ENCODE peak calls at places on chromosomes 6 and 20, in four cellular contexts. H is HepG2, P is HCT116, Z is Panc1. S is an unnamed sample.
A peak's percentile ranks its signal among the peaks of the same experiment; 100 is the strongest.

GRCh38 chr20:37393196-37393862 is 47.4 kb downstream of the SRC start:
- DNase-seq in H (no peak), P (no peak), Z (no peak), S (no peak)

GRCh38 chr6:169141706-169142705 is 111.6 kb downstream of the THBS2 start:
- DNase-seq in H (no peak), P (no peak), Z (no peak), S (no peak)

GRCh38 chr20:8969062-8969694 is 99.7 kb upstream of the PLCB4 start:
- DNase-seq in H (no peak), P (no peak), Z (no peak), S (no peak)

GRCh38 chr6:63527658-63528514 is 44.4 kb upstream of the LOC128125822 start:
- DNase-seq in H (peak; percentile 99), P (peak; percentile 94), Z (peak; percentile 87), S (no peak)

GRCh38 chr6:47265971-47266370 is 43.7 kb downstream of the TNFRSF21 start:
- DNase-seq in H (no peak), P (no peak), Z (no peak), S (no peak)

GRCh38 chr6:7413151-7413823 is 23.7 kb downstream of the RIOK1 start:
- DNase-seq in H (no peak), P (no peak), Z (no peak), S (no peak)

GRCh38 chr20:44431118-44431501 is 44.6 kb upstream of the TTPAL start:
- DNase-seq in H (no peak), P (no peak), Z (no peak), S (no peak)

GRCh38 chr6:18226451-18226850 is 37.9 kb downstream of the DEK start:
- DNase-seq in H (no peak), P (no peak), Z (no peak), S (no peak)

GRCh38 chr20:54105653-54106052 is 35.3 kb upstream of the BCAS1 start:
- DNase-seq in H (no peak), P (no peak), Z (no peak), S (no peak)

GRCh38 chr6:56652231-56652630 is 9.5 kb upstream of the DST start:
- DNase-seq in H (peak; percentile 71), P (no peak), Z (no peak), S (no peak)

GRCh38 chr6:110250838-110251237 is 70.6 kb downstream of the CDC40 start:
- DNase-seq in H (peak; percentile 19), P (no peak), Z (no peak), S (peak; percentile 32)

GRCh38 chr20:4256886-4257285 is 241.5 kb upstream of the RNF24 start:
- DNase-seq in H (no peak), P (no peak), Z (no peak), S (no peak)

GRCh38 chr6:43840490-43841218 is 70.6 kb downstream of the VEGFA start:
- DNase-seq in H (no peak), P (no peak), Z (no peak), S (no peak)

GRCh38 chr6:75748743-75749538 is at the start of gene MYO6:
- DNase-seq in H (peak; percentile 26), P (no peak), Z (no peak), S (peak; percentile 73)

GRCh38 chr6:75166236-75166635 is 39.6 kb downstream of the COL12A1 start:
- DNase-seq in H (no peak), P (no peak), Z (no peak), S (no peak)

GRCh38 chr20:19777311-19777710 is 19.3 kb downstream of the RIN2 start:
- DNase-seq in H (no peak), P (no peak), Z (no peak), S (no peak)

GRCh38 chr20:19773471-19773870 is 15.4 kb downstream of the RIN2 start:
- DNase-seq in H (no peak), P (no peak), Z (no peak), S (no peak)

GRCh38 chr20:19774086-19774933 is 16.3 kb downstream of the RIN2 start:
- DNase-seq in H (peak; percentile 72), P (no peak), Z (no peak), S (no peak)

GRCh38 chr20:19777981-19778380 is 19.9 kb downstream of the RIN2 start:
- DNase-seq in H (no peak), P (no peak), Z (no peak), S (no peak)

GRCh38 chr20:19775353-19776201 is 17.5 kb downstream of the RIN2 start:
- DNase-seq in H (no peak), P (no peak), Z (no peak), S (no peak)
- TF ChIP-seq TCF7L2 in H (no peak), P (no peak), Z (no peak), S (no peak)

GRCh38 chr20:60728705-60729104 is 523.4 kb upstream of the CDH4 start:
- DNase-seq in H (no peak), P (no peak), Z (no peak), S (no peak)
- TF ChIP-seq TCF7L2 in H (no peak), P (no peak), Z (no peak), S (no peak)

GRCh38 chr6:79612457-79612856 is 18.7 kb upstream of the SH3BGRL2 start:
- DNase-seq in H (no peak), P (no peak), Z (no peak), S (no peak)

GRCh38 chr6:79614326-79615285 is 16.5 kb upstream of the SH3BGRL2 start:
- DNase-seq in H (no peak), P (no peak), Z (no peak), S (peak; percentile 49)

GRCh38 chr6:79610301-79611009 is 20.7 kb upstream of the SH3BGRL2 start:
- DNase-seq in H (no peak), P (no peak), Z (no peak), S (peak; percentile 21)

GRCh38 chr6:79612918-79613317 is 18.2 kb upstream of the SH3BGRL2 start:
- DNase-seq in H (no peak), P (no peak), Z (no peak), S (no peak)

DNA sequence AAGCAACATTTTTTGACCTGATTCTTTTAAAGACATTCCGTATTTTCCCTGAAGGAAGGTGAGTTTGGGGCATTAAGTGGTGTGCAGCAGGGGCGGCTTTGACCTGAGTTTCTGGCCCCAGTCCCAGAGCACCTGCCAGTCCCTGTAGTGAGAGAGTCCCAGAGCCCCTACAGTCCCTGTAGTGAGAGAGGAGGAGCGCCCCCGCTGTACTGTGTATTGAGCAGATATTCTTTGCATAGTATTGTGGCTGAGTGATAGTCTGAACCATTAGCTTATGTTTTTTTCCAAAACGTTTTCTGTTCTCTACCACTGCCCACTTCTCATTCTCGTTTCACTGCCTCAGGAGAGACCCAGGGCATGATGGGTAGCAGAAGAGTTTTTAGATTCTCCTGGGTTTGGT is 17.2 kb upstream of the SH3BGRL2 start:
- DNase-seq in H (no peak), P (no peak), Z (no peak), S (no peak)
- TF ChIP-seq TCF7L2 in H (no peak), P (no peak), Z (no peak), S (no peak)

DNA sequence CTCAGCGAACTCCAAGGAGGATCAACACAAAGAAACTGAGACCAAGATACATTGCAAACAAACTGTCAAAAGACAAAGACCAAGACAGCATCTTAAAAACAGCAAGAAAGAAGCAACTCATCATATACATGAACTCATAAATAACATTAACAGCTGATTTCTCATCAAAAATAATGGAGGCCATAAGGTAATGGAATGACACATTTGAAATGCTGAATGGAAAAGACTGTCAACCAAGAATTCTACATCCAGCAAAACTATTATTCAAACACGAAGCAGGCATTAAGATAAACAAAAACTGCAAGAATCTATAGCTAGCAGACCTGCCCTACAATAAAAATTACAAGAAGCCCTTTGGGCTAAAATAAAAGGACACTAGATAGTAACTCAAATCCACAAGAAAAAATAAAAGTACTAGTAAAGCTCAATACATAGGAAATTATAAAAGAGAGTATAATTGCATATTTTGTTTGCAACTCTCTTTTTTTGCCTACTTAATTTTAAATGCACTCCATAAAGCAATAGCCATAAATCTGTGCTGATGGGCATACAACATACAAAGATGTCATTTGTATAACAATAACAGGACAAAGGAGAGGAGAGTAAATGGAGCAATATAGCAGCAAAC is 37.9 kb upstream of the FOXF2 start:
- DNase-seq in H (no peak), P (no peak), Z (no peak), S (no peak)
- TF ChIP-seq TCF7L2 in H (no peak), P (no peak), Z (no peak), S (no peak)

DNA sequence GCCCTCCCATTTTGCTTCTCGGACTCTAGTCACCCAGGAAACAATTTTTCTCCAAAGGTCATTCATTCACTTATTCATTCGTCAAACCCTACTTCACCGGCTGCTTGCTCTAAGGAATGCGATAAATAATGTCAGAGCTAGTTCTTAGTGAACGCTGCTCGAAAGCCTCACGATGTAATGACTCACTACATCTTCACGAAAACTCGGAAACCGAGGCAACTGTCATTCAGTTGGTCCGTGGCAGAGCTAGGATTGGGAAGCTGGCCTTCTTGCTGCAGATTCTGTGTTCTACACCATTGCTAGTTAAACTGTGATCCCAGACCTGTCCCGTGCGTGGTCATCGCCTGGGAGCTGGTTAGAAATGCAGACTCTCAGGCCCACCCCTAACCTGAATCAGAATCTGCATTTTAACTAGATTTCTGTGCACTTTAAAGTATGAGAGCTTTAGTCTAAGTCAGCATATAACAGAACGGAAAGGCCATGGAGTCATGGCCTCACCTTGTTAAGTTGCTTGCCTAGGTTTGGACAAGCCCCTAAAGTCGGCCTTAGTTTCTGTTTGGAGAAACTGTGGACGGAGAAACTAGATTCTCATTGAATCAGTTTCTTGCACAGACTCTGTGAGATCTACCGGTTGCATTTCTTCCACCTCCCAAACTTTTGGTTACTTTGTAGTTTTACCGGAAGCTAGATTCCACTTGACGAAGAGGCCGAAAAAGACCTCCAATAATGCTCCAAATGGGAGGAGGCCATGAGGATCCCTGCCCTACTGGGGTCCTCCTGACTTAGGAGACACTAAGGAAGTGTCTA is 640 bp upstream of the CCND3 start:
- DNase-seq in H (no peak), P (no peak), Z (no peak), S (no peak)
- TF ChIP-seq TCF7L2 in H (no peak), P (no peak), Z (no peak), S (no peak)

GRCh38 chr6:25411316-25411961 is 132.3 kb downstream of the CARMIL1 start:
- DNase-seq in H (no peak), P (no peak), Z (no peak), S (no peak)

GRCh38 chr6:25414168-25414567 is 135.0 kb downstream of the CARMIL1 start:
- DNase-seq in H (no peak), P (no peak), Z (no peak), S (no peak)

GRCh38 chr6:25414755-25415154 is 135.6 kb downstream of the CARMIL1 start:
- DNase-seq in H (no peak), P (no peak), Z (no peak), S (no peak)

GRCh38 chr6:25415274-25415673 is 136.1 kb downstream of the CARMIL1 start:
- DNase-seq in H (no peak), P (no peak), Z (no peak), S (no peak)

GRCh38 chr6:25413506-25413905 is 134.3 kb downstream of the CARMIL1 start:
- DNase-seq in H (no peak), P (no peak), Z (no peak), S (no peak)
- TF ChIP-seq TCF7L2 in H (no peak), P (no peak), Z (no peak), S (no peak)